ENCODE peak calls at places on chromosomes 1 and 21, in six cellular contexts. One of them, this sample, is unnamed.

GRCh38 chr1:217311766-217312165 is 319.1 kb downstream of the GPATCH2 start:
- DNase-seq in PC-3: peak
- DNase-seq in tibial nerve: no peak
- DNase-seq in body of pancreas: no peak
- DNase-seq in left ventricle myocardium inferior: no peak
- DNase-seq in CD8-positive, alpha-beta T cell: no peak
- DNase-seq in this sample: no peak

GRCh38 chr1:209412036-209412435 is 171.5 kb upstream of the CAMK1G start:
- DNase-seq in PC-3: no peak
- DNase-seq in tibial nerve: no peak
- DNase-seq in body of pancreas: no peak
- DNase-seq in left ventricle myocardium inferior: no peak
- DNase-seq in CD8-positive, alpha-beta T cell: no peak
- DNase-seq in this sample: no peak

GRCh38 chr1:116334015-116334547 is 39.0 kb upstream of the ATP1A1 start:
- DNase-seq in PC-3: peak
- DNase-seq in tibial nerve: no peak
- DNase-seq in body of pancreas: peak
- DNase-seq in left ventricle myocardium inferior: peak
- DNase-seq in CD8-positive, alpha-beta T cell: no peak
- DNase-seq in this sample: no peak

GRCh38 chr1:84387480-84388163 is 10.7 kb upstream of the DNASE2B start:
- DNase-seq in PC-3: peak
- DNase-seq in tibial nerve: no peak
- DNase-seq in body of pancreas: no peak
- DNase-seq in left ventricle myocardium inferior: no peak
- DNase-seq in CD8-positive, alpha-beta T cell: no peak
- DNase-seq in this sample: no peak

GRCh38 chr1:215394084-215394991 is 172.8 kb upstream of the KCTD3 start:
- DNase-seq in PC-3: no peak
- DNase-seq in tibial nerve: no peak
- DNase-seq in body of pancreas: no peak
- DNase-seq in left ventricle myocardium inferior: no peak
- DNase-seq in CD8-positive, alpha-beta T cell: no peak
- DNase-seq in this sample: no peak

GRCh38 chr1:19079983-19080472 is 123.6 kb upstream of the IFFO2 start:
- DNase-seq in PC-3: peak
- DNase-seq in tibial nerve: no peak
- DNase-seq in body of pancreas: peak
- DNase-seq in left ventricle myocardium inferior: no peak
- DNase-seq in CD8-positive, alpha-beta T cell: no peak
- DNase-seq in this sample: no peak

GRCh38 chr1:200670215-200671118 is 760 bp upstream of the DDX59 start:
- DNase-seq in PC-3: no peak
- DNase-seq in tibial nerve: no peak
- DNase-seq in body of pancreas: peak
- DNase-seq in left ventricle myocardium inferior: no peak
- DNase-seq in CD8-positive, alpha-beta T cell: no peak
- DNase-seq in this sample: peak

GRCh38 chr1:170114916-170115315 is 30.8 kb upstream of the NTMT2 start:
- DNase-seq in PC-3: peak
- DNase-seq in tibial nerve: no peak
- DNase-seq in body of pancreas: no peak
- DNase-seq in left ventricle myocardium inferior: no peak
- DNase-seq in CD8-positive, alpha-beta T cell: no peak
- DNase-seq in this sample: no peak

GRCh38 chr1:14608308-14608707 is 9.8 kb downstream of the KAZN start:
- DNase-seq in PC-3: peak
- DNase-seq in tibial nerve: no peak
- DNase-seq in body of pancreas: no peak
- DNase-seq in left ventricle myocardium inferior: no peak
- DNase-seq in CD8-positive, alpha-beta T cell: no peak
- DNase-seq in this sample: no peak
- TF ChIP-seq CTCF in PC-3: peak
- TF ChIP-seq CTCF in tibial nerve: no peak
- TF ChIP-seq CTCF in body of pancreas: no peak
- TF ChIP-seq CTCF in left ventricle myocardium inferior: no peak
- TF ChIP-seq CTCF in CD8-positive, alpha-beta T cell: no peak
- TF ChIP-seq CTCF in this sample: no peak

GRCh38 chr1:29444782-29445325 is 208.5 kb downstream of the PTPRU start:
- DNase-seq in PC-3: no peak
- DNase-seq in tibial nerve: no peak
- DNase-seq in body of pancreas: no peak
- DNase-seq in left ventricle myocardium inferior: no peak
- DNase-seq in CD8-positive, alpha-beta T cell: no peak
- DNase-seq in this sample: no peak
- H3K27ac ChIP-seq in PC-3: no peak
- H3K27ac ChIP-seq in tibial nerve: no peak
- H3K27ac ChIP-seq in body of pancreas: no peak
- H3K27ac ChIP-seq in left ventricle myocardium inferior: no peak
- H3K27ac ChIP-seq in CD8-positive, alpha-beta T cell: no peak
- H3K27ac ChIP-seq in this sample: no peak

GRCh38 chr1:92585831-92586230 is 99.1 kb upstream of the GFI1 start:
- DNase-seq in PC-3: peak
- DNase-seq in tibial nerve: no peak
- DNase-seq in body of pancreas: no peak
- DNase-seq in left ventricle myocardium inferior: no peak
- DNase-seq in CD8-positive, alpha-beta T cell: no peak
- DNase-seq in this sample: no peak
- TF ChIP-seq CTCF in PC-3: no peak
- TF ChIP-seq CTCF in tibial nerve: no peak
- TF ChIP-seq CTCF in body of pancreas: no peak
- TF ChIP-seq CTCF in left ventricle myocardium inferior: no peak
- TF ChIP-seq CTCF in CD8-positive, alpha-beta T cell: no peak
- TF ChIP-seq CTCF in this sample: no peak

GRCh38 chr1:10818262-10819197 is 22.1 kb upstream of the CASZ1 start:
- DNase-seq in PC-3: no peak
- DNase-seq in tibial nerve: no peak
- DNase-seq in body of pancreas: no peak
- DNase-seq in left ventricle myocardium inferior: peak
- DNase-seq in CD8-positive, alpha-beta T cell: no peak
- DNase-seq in this sample: no peak
- H3K27ac ChIP-seq in PC-3: no peak
- H3K27ac ChIP-seq in tibial nerve: peak
- H3K27ac ChIP-seq in body of pancreas: no peak
- H3K27ac ChIP-seq in left ventricle myocardium inferior: peak
- H3K27ac ChIP-seq in CD8-positive, alpha-beta T cell: no peak
- H3K27ac ChIP-seq in this sample: no peak

GRCh38 chr1:212814989-212815388 is 23.3 kb downstream of the TATDN3 start:
- DNase-seq in PC-3: peak
- DNase-seq in tibial nerve: no peak
- DNase-seq in body of pancreas: peak
- DNase-seq in left ventricle myocardium inferior: no peak
- DNase-seq in CD8-positive, alpha-beta T cell: no peak
- DNase-seq in this sample: no peak
- TF ChIP-seq CTCF in PC-3: peak
- TF ChIP-seq CTCF in tibial nerve: no peak
- TF ChIP-seq CTCF in body of pancreas: no peak
- TF ChIP-seq CTCF in left ventricle myocardium inferior: peak
- TF ChIP-seq CTCF in CD8-positive, alpha-beta T cell: no peak
- TF ChIP-seq CTCF in this sample: no peak

GRCh38 chr1:230174765-230175747 is 108.0 kb downstream of the GALNT2 start:
- DNase-seq in PC-3: no peak
- DNase-seq in tibial nerve: no peak
- DNase-seq in body of pancreas: no peak
- DNase-seq in left ventricle myocardium inferior: no peak
- DNase-seq in CD8-positive, alpha-beta T cell: no peak
- DNase-seq in this sample: no peak

GRCh38 chr1:230171337-230172015 is 104.4 kb downstream of the GALNT2 start:
- DNase-seq in PC-3: peak
- DNase-seq in tibial nerve: no peak
- DNase-seq in body of pancreas: no peak
- DNase-seq in left ventricle myocardium inferior: no peak
- DNase-seq in CD8-positive, alpha-beta T cell: no peak
- DNase-seq in this sample: no peak

GRCh38 chr1:230174041-230174440 is 107.0 kb downstream of the GALNT2 start:
- DNase-seq in PC-3: no peak
- DNase-seq in tibial nerve: no peak
- DNase-seq in body of pancreas: no peak
- DNase-seq in left ventricle myocardium inferior: no peak
- DNase-seq in CD8-positive, alpha-beta T cell: no peak
- DNase-seq in this sample: no peak

GRCh38 chr1:230172016-230172356 is 104.9 kb downstream of the GALNT2 start:
- DNase-seq in PC-3: no peak
- DNase-seq in tibial nerve: no peak
- DNase-seq in body of pancreas: no peak
- DNase-seq in left ventricle myocardium inferior: no peak
- DNase-seq in CD8-positive, alpha-beta T cell: no peak
- DNase-seq in this sample: no peak

GRCh38 chr1:230173176-230173575 is 106.1 kb downstream of the GALNT2 start:
- DNase-seq in PC-3: no peak
- DNase-seq in tibial nerve: no peak
- DNase-seq in body of pancreas: no peak
- DNase-seq in left ventricle myocardium inferior: no peak
- DNase-seq in CD8-positive, alpha-beta T cell: no peak
- DNase-seq in this sample: no peak
- H3K27ac ChIP-seq in PC-3: no peak
- H3K27ac ChIP-seq in tibial nerve: no peak
- H3K27ac ChIP-seq in body of pancreas: no peak
- H3K27ac ChIP-seq in left ventricle myocardium inferior: no peak
- H3K27ac ChIP-seq in CD8-positive, alpha-beta T cell: no peak
- H3K27ac ChIP-seq in this sample: no peak

GRCh38 chr21:21690068-21690665 is 692.0 kb downstream of the NCAM2 start:
- DNase-seq in PC-3: no peak
- DNase-seq in tibial nerve: no peak
- DNase-seq in body of pancreas: no peak
- DNase-seq in left ventricle myocardium inferior: no peak
- DNase-seq in CD8-positive, alpha-beta T cell: no peak
- DNase-seq in this sample: no peak

GRCh38 chr21:21688877-21689276 is 690.7 kb downstream of the NCAM2 start:
- DNase-seq in PC-3: peak
- DNase-seq in tibial nerve: no peak
- DNase-seq in body of pancreas: no peak
- DNase-seq in left ventricle myocardium inferior: no peak
- DNase-seq in CD8-positive, alpha-beta T cell: no peak
- DNase-seq in this sample: no peak
- TF ChIP-seq CTCF in PC-3: peak
- TF ChIP-seq CTCF in tibial nerve: no peak
- TF ChIP-seq CTCF in body of pancreas: no peak
- TF ChIP-seq CTCF in left ventricle myocardium inferior: peak
- TF ChIP-seq CTCF in CD8-positive, alpha-beta T cell: no peak
- TF ChIP-seq CTCF in this sample: no peak

This sample was measured in tibial artery.